ENCODE peak calls at places on chromosomes 2 and 18, in seven cellular contexts. O is OCI-LY7; U is hepatocyte; J is adrenal gland; X is CD8-positive, alpha-beta memory T cell; N is fibroblast of lung; B is body of pancreas. I is an unnamed sample.

GRCh38 chr2:176565641-176566323 is 296.5 kb downstream of the MTX2 start:
- DNase-seq in O (no peak), U (no peak), J (no peak), X (no peak), N (peak; percentile 9), B (no peak), I (peak; percentile 94)

GRCh38 chr2:233252227-233252626 is 754 bp downstream of the ATG16L1 start:
- DNase-seq in O (peak; percentile 27), U (no peak), J (peak; percentile 9), X (no peak), N (no peak), B (no peak), I (peak; percentile 33)

GRCh38 chr2:9897331-9897737 is 54.1 kb downstream of the TAF1B start:
- DNase-seq in O (no peak), U (peak; percentile 52), J (peak; percentile 91), X (no peak), N (peak; percentile 96), B (peak; percentile 65), I (peak; percentile 32)

GRCh38 chr18:57088883-57089282 is 58.0 kb upstream of the BOD1L2 start:
- DNase-seq in O (peak; percentile 87), U (no peak), J (no peak), X (no peak), N (no peak), B (no peak), I (no peak)

GRCh38 chr2:238790877-238791276 is 57.0 kb upstream of the TWIST2 start:
- DNase-seq in O (no peak), U (no peak), J (no peak), X (no peak), N (peak; percentile 9), B (no peak), I (no peak)

GRCh38 chr2:131035826-131036231 is 57.4 kb downstream of the FAM168B start:
- DNase-seq in O (no peak), U (no peak), J (no peak), X (no peak), N (no peak), B (no peak), I (no peak)

GRCh38 chr2:68799138-68799537 is 64.5 kb downstream of the ARHGAP25 start:
- DNase-seq in O (no peak), U (no peak), J (no peak), X (no peak), N (no peak), B (no peak), I (peak; percentile 35)

GRCh38 chr2:50831666-50832065 is 200.3 kb downstream of the NRXN1 start:
- DNase-seq in O (no peak), U (no peak), J (no peak), X (no peak), N (no peak), B (no peak), I (no peak)

GRCh38 chr2:239792649-239793010 is 232.5 kb downstream of the NDUFA10 start:
- DNase-seq in O (no peak), U (no peak), J (no peak), X (no peak), N (no peak), B (no peak), I (no peak)

DNA sequence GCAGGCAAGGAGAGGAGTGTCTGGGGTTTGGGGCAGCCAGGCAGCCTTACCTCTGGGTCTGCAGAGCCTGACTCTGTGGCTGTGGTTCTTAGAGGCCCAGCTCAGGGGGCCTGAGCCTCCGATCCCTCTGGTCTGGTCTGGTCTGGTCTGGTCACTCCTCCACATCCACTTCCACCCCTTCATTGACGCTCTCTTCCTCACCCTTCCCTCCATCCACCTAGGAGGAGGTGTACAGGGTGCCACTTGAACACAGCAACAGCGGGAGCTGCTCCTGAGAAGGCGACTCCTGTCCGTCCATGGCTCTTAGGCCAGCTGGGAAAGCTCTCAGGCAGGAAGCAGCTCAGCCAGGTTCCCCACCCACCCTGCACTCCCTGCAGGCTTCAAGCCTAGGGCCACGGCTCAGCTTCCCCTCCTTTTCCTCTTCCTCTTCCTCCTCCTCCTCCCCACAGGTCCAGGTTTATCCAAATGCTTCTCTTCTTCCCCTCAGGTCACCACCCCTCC is 16.9 kb downstream of the GPR55 start:
- DNase-seq in O (no peak), U (no peak), J (no peak), X (no peak), N (peak; percentile 12), B (no peak), I (no peak)
- H3K27ac ChIP-seq in O (no peak overlapping the region), U (no peak overlapping the region), J (no peak overlapping the region), X (no peak overlapping the region), N (peak overlapping the region; percentile 8), B (no peak overlapping the region), I (no peak overlapping the region)

GRCh38 chr2:105797298-105797819 is 52.6 kb downstream of the NCK2 start:
- DNase-seq in O (peak; percentile 84), U (no peak), J (peak; percentile 30), X (no peak), N (peak; percentile 47), B (peak; percentile 35), I (no peak)
- H3K4me1 ChIP-seq in O (peaks cover 76% of the 10 kb centered on the region), U (peaks cover 43% of the 10 kb centered on the region), J (peaks cover 15% of the 10 kb centered on the region), X (peaks cover 97% of the 10 kb centered on the region), N (peaks cover 18% of the 10 kb centered on the region), B (peaks cover 54% of the 10 kb centered on the region), I (no peaks in the 10 kb centered on the region)

GRCh38 chr2:231427116-231427515 is 31.6 kb downstream of the B3GNT7 start:
- DNase-seq in O (no peak), U (no peak), J (no peak), X (no peak), N (no peak), B (no peak), I (no peak)
- H3K4me3 ChIP-seq in O (no peak overlapping the region), U (no peak overlapping the region), J (no peak overlapping the region), X (no peak overlapping the region), N (no peak overlapping the region), B (no peak overlapping the region), I (no peak overlapping the region)

GRCh38 chr2:237435844-237436590 is 22.1 kb upstream of the COL6A3 start:
- DNase-seq in O (no peak), U (no peak), J (no peak), X (no peak), N (peak; percentile 53), B (peak; percentile 53), I (no peak)
- H3K27ac ChIP-seq in O (no peak overlapping the region), U (peak overlapping the region; percentile 59), J (peak overlapping the region; percentile 36), X (no peak overlapping the region), N (no peak overlapping the region), B (peak overlapping the region; percentile 72), I (no peak overlapping the region)

GRCh38 chr2:85184990-85185389 is 51.8 kb downstream of the TCF7L1 start:
- DNase-seq in O (no peak), U (no peak), J (no peak), X (no peak), N (no peak), B (no peak), I (no peak)

GRCh38 chr2:85184231-85184630 is 51.0 kb downstream of the TCF7L1 start:
- DNase-seq in O (no peak), U (no peak), J (no peak), X (no peak), N (no peak), B (no peak), I (no peak)

GRCh38 chr2:85183078-85183477 is 49.9 kb downstream of the TCF7L1 start:
- DNase-seq in O (no peak), U (no peak), J (no peak), X (no peak), N (no peak), B (no peak), I (no peak)

GRCh38 chr2:85181844-85182456 is 48.8 kb downstream of the TCF7L1 start:
- DNase-seq in O (no peak), U (no peak), J (no peak), X (no peak), N (no peak), B (no peak), I (peak; percentile 90)

GRCh38 chr2:85183481-85183880 is 50.3 kb downstream of the TCF7L1 start:
- DNase-seq in O (no peak), U (no peak), J (no peak), X (no peak), N (peak; percentile 32), B (no peak), I (no peak)
- H3K4me1 ChIP-seq in O (no peaks in the 10 kb centered on the region), U (peaks cover 17% of the 10 kb centered on the region), J (no peaks in the 10 kb centered on the region), X (no peaks in the 10 kb centered on the region), N (no peaks in the 10 kb centered on the region), B (no peaks in the 10 kb centered on the region), I (peaks cover 60% of the 10 kb centered on the region)

GRCh38 chr18:55981712-55982475 is 393.9 kb upstream of the TCF4 start:
- DNase-seq in O (no peak), U (no peak), J (no peak), X (no peak), N (no peak), B (no peak), I (no peak)

GRCh38 chr18:55983433-55983832 is 395.4 kb upstream of the TCF4 start:
- DNase-seq in O (no peak), U (no peak), J (no peak), X (no peak), N (no peak), B (no peak), I (no peak)

GRCh38 chr18:55988537-55988936 is 400.5 kb upstream of the TCF4 start:
- DNase-seq in O (no peak), U (peak; percentile 57), J (peak; percentile 11), X (no peak), N (peak; percentile 33), B (no peak), I (no peak)

GRCh38 chr18:55982992-55983391 is 395.0 kb upstream of the TCF4 start:
- DNase-seq in O (no peak), U (no peak), J (no peak), X (no peak), N (no peak), B (no peak), I (peak; percentile 16)
- H3K4me3 ChIP-seq in O (no peak overlapping the region), U (no peak overlapping the region), J (no peak overlapping the region), X (no peak overlapping the region), N (no peak overlapping the region), B (no peak overlapping the region), I (no peak overlapping the region)

I was measured in SJCRH30.